ENCODE peak calls at places on chromosomes 7 and 10, in five cellular contexts. P, O, T, R and Y are unnamed samples.

GRCh38 chr7:29965030-29965429 is 24.6 kb downstream of the SCRN1 start:
- DNase-seq in R (no peak), T (no peak), P (no peak), O (no peak), Y (no peak)

GRCh38 chr7:57775396-57776088 is 325.6 kb downstream of the ZNF716 start:
- DNase-seq in R (no peak), P (no peak), T (no peak), O (no peak), Y (no peak)

GRCh38 chr10:100006241-100006886 is 3.4 kb downstream of the DNMBP start:
- DNase-seq in T (peak), R (peak), O (no peak), P (peak), Y (no peak)

GRCh38 chr7:151705744-151706567 is 171.0 kb downstream of the PRKAG2 start:
- DNase-seq in R (no peak), P (peak), O (no peak), T (peak), Y (no peak)

GRCh38 chr7:91267558-91267955 is 3.3 kb downstream of the FZD1 start:
- DNase-seq in P (no peak), O (no peak), T (peak), R (no peak), Y (no peak)

GRCh38 chr10:119466655-119467054 is 75.9 kb downstream of the RGS10 start:
- DNase-seq in P (no peak), T (no peak), R (no peak), O (no peak), Y (no peak)

GRCh38 chr7:90717286-90718060 is 121.4 kb downstream of the CDK14 start:
- DNase-seq in O (no peak), R (no peak), T (peak), P (no peak), Y (no peak)

GRCh38 chr10:101563007-101563406 is 25.1 kb downstream of the POLL start:
- DNase-seq in P (no peak), O (no peak), T (no peak), R (no peak), Y (no peak)

GRCh38 chr10:50470345-50470744 is 153.4 kb downstream of the SGMS1 start:
- DNase-seq in T (no peak), R (no peak), O (no peak), P (peak), Y (no peak)

GRCh38 chr10:58666024-58666423 is 153.4 kb downstream of the BICC1 start:
- DNase-seq in T (no peak), R (no peak), P (peak), O (no peak), Y (no peak)